ENCODE peak calls at places on chromosomes 6 and 20, in four cellular contexts. One of them, this sample, is unnamed.

GRCh38 chr6:142485256-142485655 is 183.4 kb downstream of the ADGRG6 start:
- DNase-seq in HepG2: no peak
- DNase-seq in mammary epithelial cell: peak
- DNase-seq in fibroblast of lung: peak
- DNase-seq in this sample: peak

GRCh38 chr6:162917506-162917905 is 189.7 kb downstream of the PACRG start:
- DNase-seq in HepG2: no peak
- DNase-seq in mammary epithelial cell: no peak
- DNase-seq in fibroblast of lung: peak
- DNase-seq in this sample: peak

GRCh38 chr6:33570806-33571636 is 9.1 kb downstream of the BAK1 start:
- DNase-seq in HepG2: peak
- DNase-seq in mammary epithelial cell: peak
- DNase-seq in fibroblast of lung: peak
- DNase-seq in this sample: peak

GRCh38 chr6:7891098-7891872 is 19.3 kb downstream of the TXNDC5 start:
- DNase-seq in HepG2: no peak
- DNase-seq in mammary epithelial cell: no peak
- DNase-seq in fibroblast of lung: no peak
- DNase-seq in this sample: no peak

GRCh38 chr6:30981942-30982772 is 1.4 kb upstream of the MUC21 start:
- DNase-seq in HepG2: peak
- DNase-seq in mammary epithelial cell: peak
- DNase-seq in fibroblast of lung: peak
- DNase-seq in this sample: peak

GRCh38 chr20:44457016-44457415 is 18.7 kb upstream of the TTPAL start:
- DNase-seq in HepG2: no peak
- DNase-seq in mammary epithelial cell: no peak
- DNase-seq in fibroblast of lung: no peak
- DNase-seq in this sample: no peak

GRCh38 chr6:140636237-140636636 is 1261.8 kb upstream of the CITED2 start:
- DNase-seq in HepG2: no peak
- DNase-seq in mammary epithelial cell: no peak
- DNase-seq in fibroblast of lung: no peak
- DNase-seq in this sample: no peak

GRCh38 chr20:62354811-62355341 is 12.2 kb downstream of the LAMA5 start:
- DNase-seq in HepG2: no peak
- DNase-seq in mammary epithelial cell: no peak
- DNase-seq in fibroblast of lung: no peak
- DNase-seq in this sample: no peak

GRCh38 chr20:33466303-33466646 is 22.7 kb upstream of the SNTA1 start:
- DNase-seq in HepG2: no peak
- DNase-seq in mammary epithelial cell: no peak
- DNase-seq in fibroblast of lung: no peak
- DNase-seq in this sample: no peak

GRCh38 chr20:45967551-45968080 is 4.4 kb downstream of the ZNF335 start:
- DNase-seq in HepG2: no peak
- DNase-seq in mammary epithelial cell: no peak
- DNase-seq in fibroblast of lung: no peak
- DNase-seq in this sample: no peak

GRCh38 chr20:12229891-12230290 is 312.2 kb downstream of the BTBD3 start:
- DNase-seq in HepG2: no peak
- DNase-seq in mammary epithelial cell: no peak
- DNase-seq in fibroblast of lung: no peak
- DNase-seq in this sample: no peak

GRCh38 chr6:142816024-142816423 is 129.0 kb downstream of the HIVEP2 start:
- DNase-seq in HepG2: no peak
- DNase-seq in mammary epithelial cell: no peak
- DNase-seq in fibroblast of lung: peak
- DNase-seq in this sample: peak

GRCh38 chr6:35663447-35664235 is 25.1 kb downstream of the FKBP5 start:
- DNase-seq in HepG2: no peak
- DNase-seq in mammary epithelial cell: peak
- DNase-seq in fibroblast of lung: peak
- DNase-seq in this sample: peak

GRCh38 chr20:15240801-15241200 is 903.4 kb upstream of the FLRT3 start:
- DNase-seq in HepG2: no peak
- DNase-seq in mammary epithelial cell: no peak
- DNase-seq in fibroblast of lung: peak
- DNase-seq in this sample: peak

GRCh38 chr6:111731404-111732195 is 125.9 kb upstream of the TRAF3IP2 start:
- DNase-seq in HepG2: no peak
- DNase-seq in mammary epithelial cell: no peak
- DNase-seq in fibroblast of lung: peak
- DNase-seq in this sample: no peak

GRCh38 chr20:61788343-61788742 is 277.3 kb downstream of the TAF4 start:
- DNase-seq in HepG2: no peak
- DNase-seq in mammary epithelial cell: no peak
- DNase-seq in fibroblast of lung: no peak
- DNase-seq in this sample: no peak

GRCh38 chr6:74551896-74552295 is 654.0 kb downstream of the COL12A1 start:
- DNase-seq in HepG2: no peak
- DNase-seq in mammary epithelial cell: no peak
- DNase-seq in fibroblast of lung: peak
- DNase-seq in this sample: peak

DNA sequence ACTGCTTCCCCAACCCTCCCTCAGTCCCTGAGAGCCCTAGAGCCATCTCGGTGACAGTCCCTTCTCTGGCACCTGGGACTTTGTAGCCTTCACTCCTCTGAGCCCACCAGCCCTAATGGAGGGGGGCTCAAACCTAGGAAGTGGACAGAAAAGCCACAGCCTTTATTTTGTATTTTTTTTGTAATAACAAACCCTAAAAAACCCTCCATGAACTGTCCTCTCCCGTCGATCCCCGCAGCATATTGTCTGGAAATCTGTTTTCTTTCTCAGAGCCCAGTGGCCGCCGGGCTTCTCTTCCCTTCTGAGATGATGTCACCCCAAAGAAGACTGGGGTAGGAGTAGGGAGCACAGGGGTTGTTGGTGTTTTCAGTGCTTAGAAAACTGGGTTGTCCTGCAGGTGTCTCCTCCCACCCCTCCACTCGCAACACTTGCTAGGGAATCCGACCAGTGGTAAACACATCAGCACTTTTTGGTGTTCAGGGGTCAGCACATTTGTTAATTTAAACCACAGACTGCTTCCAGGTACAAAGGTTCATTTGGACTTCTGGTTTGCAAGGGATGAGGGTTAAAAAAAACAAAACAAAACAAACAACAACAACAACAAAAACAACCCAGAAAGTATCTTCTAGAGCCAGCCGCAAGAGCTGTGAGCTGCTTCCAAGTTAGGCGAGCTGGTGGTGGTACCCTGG is 9.9 kb downstream of the PAX1 start:
- DNase-seq in HepG2: no peak
- DNase-seq in mammary epithelial cell: no peak
- DNase-seq in fibroblast of lung: no peak
- DNase-seq in this sample: no peak
- TF ChIP-seq EZH2 in HepG2: peak
- TF ChIP-seq EZH2 in mammary epithelial cell: no peak
- TF ChIP-seq EZH2 in fibroblast of lung: no peak
- TF ChIP-seq EZH2 in this sample: no peak

GRCh38 chr6:3230275-3231212 is 3.1 kb upstream of the TUBB2B start:
- DNase-seq in HepG2: no peak
- DNase-seq in mammary epithelial cell: no peak
- DNase-seq in fibroblast of lung: peak
- DNase-seq in this sample: peak
- H3K4me2 ChIP-seq in HepG2: peak
- H3K4me2 ChIP-seq in mammary epithelial cell: peak
- H3K4me2 ChIP-seq in fibroblast of lung: peak
- H3K4me2 ChIP-seq in this sample: peak

GRCh38 chr6:134293659-134294161 is 24.2 kb downstream of the SGK1 start:
- DNase-seq in HepG2: no peak
- DNase-seq in mammary epithelial cell: no peak
- DNase-seq in fibroblast of lung: no peak
- DNase-seq in this sample: no peak
- H2AFZ ChIP-seq in HepG2: no peak
- H2AFZ ChIP-seq in mammary epithelial cell: no peak
- H2AFZ ChIP-seq in fibroblast of lung: no peak
- H2AFZ ChIP-seq in this sample: no peak

GRCh38 chr6:107635058-107635515 is 145.2 kb downstream of the SOBP start:
- DNase-seq in HepG2: no peak
- DNase-seq in mammary epithelial cell: no peak
- DNase-seq in fibroblast of lung: no peak
- DNase-seq in this sample: no peak

GRCh38 chr6:107633680-107634141 is 143.8 kb downstream of the SOBP start:
- DNase-seq in HepG2: no peak
- DNase-seq in mammary epithelial cell: no peak
- DNase-seq in fibroblast of lung: no peak
- DNase-seq in this sample: no peak

GRCh38 chr6:107636486-107636885 is 146.6 kb downstream of the SOBP start:
- DNase-seq in HepG2: no peak
- DNase-seq in mammary epithelial cell: no peak
- DNase-seq in fibroblast of lung: no peak
- DNase-seq in this sample: no peak

GRCh38 chr6:107632757-107633156 is 142.8 kb downstream of the SOBP start:
- DNase-seq in HepG2: no peak
- DNase-seq in mammary epithelial cell: no peak
- DNase-seq in fibroblast of lung: no peak
- DNase-seq in this sample: no peak

DNA sequence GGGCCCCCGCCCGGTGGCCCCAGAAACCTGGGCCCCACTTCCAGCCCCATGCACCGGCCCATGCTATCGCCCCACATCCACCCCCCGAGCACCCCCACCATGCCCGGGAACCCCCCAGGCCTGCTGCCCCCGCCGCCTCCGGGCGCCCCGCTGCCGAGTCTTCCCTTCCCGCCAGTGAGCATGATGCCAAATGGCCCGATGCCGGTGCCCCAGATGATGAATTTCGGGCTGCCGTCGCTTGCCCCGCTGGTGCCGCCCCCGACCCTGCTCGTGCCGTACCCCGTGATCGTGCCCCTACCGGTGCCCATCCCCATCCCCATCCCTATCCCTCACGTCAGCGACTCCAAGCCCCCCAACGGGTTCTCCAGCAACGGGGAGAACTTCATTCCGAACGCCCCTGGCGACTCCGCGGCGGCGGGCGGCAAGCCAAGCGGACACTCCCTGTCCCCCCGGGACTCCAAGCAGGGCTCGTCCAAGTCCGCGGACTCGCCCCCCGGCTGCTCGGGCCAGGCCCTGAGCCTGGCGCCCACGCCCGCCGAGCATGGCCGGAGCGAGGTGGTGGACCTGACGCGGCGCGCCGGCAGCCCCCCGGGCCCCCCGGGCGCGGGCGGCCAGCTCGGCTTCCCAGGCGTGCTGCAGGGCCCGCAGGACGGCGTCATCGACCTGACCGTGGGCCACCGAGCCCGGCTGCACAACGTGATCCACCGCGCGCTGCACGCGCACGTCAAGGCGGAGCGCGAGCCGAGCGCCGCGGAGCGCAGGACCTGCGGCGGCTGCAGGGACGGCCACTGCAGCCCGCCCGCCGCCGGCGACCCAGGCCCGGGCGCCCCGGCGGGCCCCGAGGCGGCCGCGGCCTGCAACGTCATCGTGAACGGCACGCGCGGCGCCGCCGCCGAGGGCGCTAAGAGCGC is 144.5 kb downstream of the SOBP start:
- DNase-seq in HepG2: no peak
- DNase-seq in mammary epithelial cell: no peak
- DNase-seq in fibroblast of lung: peak
- DNase-seq in this sample: no peak
- TF ChIP-seq EZH2 in HepG2: no peak
- TF ChIP-seq EZH2 in mammary epithelial cell: no peak
- TF ChIP-seq EZH2 in fibroblast of lung: no peak
- TF ChIP-seq EZH2 in this sample: peak

GRCh38 chr20:49969946-49970345 is 12.8 kb upstream of the SNAI1 start:
- DNase-seq in HepG2: no peak
- DNase-seq in mammary epithelial cell: peak
- DNase-seq in fibroblast of lung: no peak
- DNase-seq in this sample: no peak
- H3K4me2 ChIP-seq in HepG2: no peak
- H3K4me2 ChIP-seq in mammary epithelial cell: no peak
- H3K4me2 ChIP-seq in fibroblast of lung: no peak
- H3K4me2 ChIP-seq in this sample: no peak

GRCh38 chr20:2103454-2104153 is 2.0 kb downstream of the STK35 start:
- DNase-seq in HepG2: peak
- DNase-seq in mammary epithelial cell: no peak
- DNase-seq in fibroblast of lung: peak
- DNase-seq in this sample: no peak
- H2AFZ ChIP-seq in HepG2: no peak
- H2AFZ ChIP-seq in mammary epithelial cell: peak
- H2AFZ ChIP-seq in fibroblast of lung: peak
- H2AFZ ChIP-seq in this sample: peak

GRCh38 chr6:166307082-166307980 is 861 bp downstream of the PRR18 start:
- DNase-seq in HepG2: no peak
- DNase-seq in mammary epithelial cell: no peak
- DNase-seq in fibroblast of lung: peak
- DNase-seq in this sample: no peak
- TF ChIP-seq EZH2 in HepG2: no peak
- TF ChIP-seq EZH2 in mammary epithelial cell: peak
- TF ChIP-seq EZH2 in fibroblast of lung: peak
- TF ChIP-seq EZH2 in this sample: peak

GRCh38 chr20:556984-557383 is 13.4 kb upstream of the CSNK2A1 start:
- DNase-seq in HepG2: no peak
- DNase-seq in mammary epithelial cell: no peak
- DNase-seq in fibroblast of lung: no peak
- DNase-seq in this sample: no peak

GRCh38 chr20:550611-551010 is 7.0 kb upstream of the CSNK2A1 start:
- DNase-seq in HepG2: no peak
- DNase-seq in mammary epithelial cell: no peak
- DNase-seq in fibroblast of lung: no peak
- DNase-seq in this sample: no peak

GRCh38 chr20:558117-558516 is 14.5 kb upstream of the CSNK2A1 start:
- DNase-seq in HepG2: no peak
- DNase-seq in mammary epithelial cell: no peak
- DNase-seq in fibroblast of lung: no peak
- DNase-seq in this sample: no peak

GRCh38 chr20:560680-561079 is 17.1 kb upstream of the CSNK2A1 start:
- DNase-seq in HepG2: no peak
- DNase-seq in mammary epithelial cell: no peak
- DNase-seq in fibroblast of lung: no peak
- DNase-seq in this sample: no peak

GRCh38 chr20:555933-556332 is 12.3 kb upstream of the CSNK2A1 start:
- DNase-seq in HepG2: peak
- DNase-seq in mammary epithelial cell: no peak
- DNase-seq in fibroblast of lung: peak
- DNase-seq in this sample: peak
- H3K4me2 ChIP-seq in HepG2: peak
- H3K4me2 ChIP-seq in mammary epithelial cell: no peak
- H3K4me2 ChIP-seq in fibroblast of lung: no peak
- H3K4me2 ChIP-seq in this sample: no peak

This sample was measured in astrocyte.